ENCODE peak calls at places on chromosomes 1 and 21, in eight cellular contexts. W is activated naive CD8-positive, alpha-beta T cell treated with anti-CD3 and anti-CD28 coated beads, Interleukin-2, amount 50 U/mL, for 16 hours; C is activated CD4-positive, alpha-beta memory T cell treated with anti-CD3 and anti-CD28 coated beads, Interleukin-2, amount 10 ng/mL, durations not matched to agents 7 days and 5 days; T is GM12865; R is endothelial cell; O is CD4-positive, alpha-beta T cell; H is AG08395; K is stimulated activated effector memory CD8-positive, alpha-beta T cell treated with anti-CD3 and anti-CD28 coated beads, Interleukin-12 subunit alpha, Interleukin-12 subunit beta, amount 100 ng/mL, for 72 hours. G is an unnamed sample.

GRCh38 chr1:20481158-20481617 is 4.8 kb downstream of the CAMK2N1 start:
- DNase-seq in C (no peak), H (no peak), K (no peak), R (no peak), T (no peak), O (no peak), W (no peak), G (no peak)

GRCh38 chr1:32538887-32539583 is at the start of gene ZBTB8A:
- DNase-seq in H (peak; percentile 69), T (peak; percentile 64), K (no peak), R (peak; percentile 28), W (no peak), C (no peak), O (no peak), G (no peak)

GRCh38 chr1:211579434-211580302 is 707 bp upstream of the SLC30A1 start:
- DNase-seq in K (no peak), O (no peak), H (no peak), C (no peak), T (no peak), R (peak; percentile 60), W (no peak), G (peak; percentile 64)

GRCh38 chr1:29243023-29243862 is 6.9 kb downstream of the PTPRU start:
- DNase-seq in W (no peak), C (no peak), H (no peak), O (no peak), K (no peak), T (no peak), R (no peak), G (no peak)

GRCh38 chr1:52424757-52425265 is 20.4 kb downstream of the PRPF38A start:
- DNase-seq in K (no peak), H (no peak), C (no peak), R (no peak), T (no peak), W (no peak), O (no peak), G (no peak)

GRCh38 chr1:29504709-29505410 is 268.5 kb downstream of the PTPRU start:
- DNase-seq in T (no peak), H (no peak), K (no peak), R (no peak), W (no peak), O (no peak), C (no peak), G (no peak)

GRCh38 chr1:9186082-9186859 is 48.3 kb upstream of the H6PD start:
- DNase-seq in T (no peak), R (no peak), C (no peak), O (no peak), W (no peak), K (no peak), H (no peak), G (no peak)

GRCh38 chr21:14737922-14738321 is 191.8 kb upstream of the SAMSN1 start:
- DNase-seq in R (peak; percentile 7), K (no peak), C (peak; percentile 36), H (no peak), T (peak; percentile 84), O (peak; percentile 31), W (peak; percentile 16), G (no peak)

GRCh38 chr21:46150073-46150472 is 5.3 kb downstream of the FTCD start:
- DNase-seq in H (no peak), C (no peak), T (no peak), W (no peak), O (no peak), R (no peak), K (no peak), G (no peak)

GRCh38 chr1:3066250-3066711 is 2.7 kb upstream of the PRDM16 start:
- DNase-seq in C (no peak), T (no peak), O (no peak), R (peak; percentile 70), K (no peak), H (no peak), W (no peak), G (no peak)

GRCh38 chr1:202689493-202690342 is 20.5 kb downstream of the SYT2 start:
- DNase-seq in W (no peak), O (no peak), H (no peak), K (no peak), R (no peak), T (no peak), C (no peak), G (no peak)

GRCh38 chr1:15557594-15557993 is 27.3 kb downstream of the AGMAT start:
- DNase-seq in K (no peak), R (no peak), T (no peak), H (no peak), O (no peak), W (no peak), C (no peak), G (no peak)

GRCh38 chr1:227886993-227887696 is 60.6 kb downstream of the WNT9A start:
- DNase-seq in W (no peak), T (no peak), H (peak; percentile 44), R (peak; percentile 44), O (no peak), C (peak; percentile 35), K (peak; percentile 5), G (no peak)

GRCh38 chr1:39509360-39510009 is 18.0 kb downstream of the BMP8A start:
- DNase-seq in O (no peak), H (no peak), K (no peak), C (peak; percentile 35), T (peak; percentile 85), R (no peak), W (no peak), G (no peak)

G was measured in esophagus squamous epithelium.